ENCODE peak calls at places on chromosomes 6 and 20, in ten cellular contexts. S is A549, B is body of pancreas, V is right cardiac atrium, P is fibroblast of lung, T is astrocyte of the cerebellum, H is left ventricle myocardium inferior, E is choroid plexus epithelial cell, Z is transverse colon, F is osteoblast. W is an unnamed sample.

GRCh38 chr6:31531771-31532643 is 3.2 kb downstream of the MCCD1 start:
- DNase-seq in H (no peak), P (no peak), T (no peak), E (no peak), B (no peak), Z (no peak), F (no peak), S (no peak), V (no peak), W (no peak)

GRCh38 chr6:122780114-122780513 is 598 bp downstream of the FABP7 start:
- DNase-seq in H (no peak), P (no peak), V (no peak), Z (no peak), B (no peak), F (no peak), S (no peak), E (no peak), T (no peak), W (no peak)

GRCh38 chr6:27237089-27237723 is 10.3 kb upstream of the PRSS16 start:
- DNase-seq in T (no peak), P (peak; percentile 43), E (peak; percentile 63), Z (no peak), B (no peak), H (no peak), F (peak; percentile 80), S (no peak), V (no peak), W (peak; percentile 73)

GRCh38 chr6:152318278-152318677 is 318.9 kb downstream of the SYNE1 start:
- DNase-seq in V (no peak), F (no peak), E (peak; percentile 58), S (no peak), B (no peak), H (no peak), P (no peak), T (no peak), Z (no peak), W (peak; percentile 19)

GRCh38 chr6:26743941-26744699 is 84.6 kb upstream of the ZNF322 start:
- DNase-seq in S (peak; percentile 15), Z (no peak), B (no peak), E (no peak), F (peak; percentile 41), H (no peak), T (no peak), P (no peak), V (no peak), W (no peak)

GRCh38 chr6:81752969-81753708 is 658 bp upstream of the TENT5A start:
- DNase-seq in F (peak; percentile 98), Z (peak; percentile 93), H (peak; percentile 96), V (peak; percentile 99), S (peak; percentile 70), T (peak; percentile 44), B (peak; percentile 88), E (peak; percentile 94), P (peak; percentile 88), W (peak; percentile 87)

GRCh38 chr6:38436726-38437465 is 202.8 kb downstream of the BTBD9 start:
- DNase-seq in V (no peak), B (no peak), H (no peak), E (peak; percentile 63), S (no peak), Z (no peak), T (peak; percentile 12), P (peak; percentile 62), F (peak; percentile 32), W (peak; percentile 78)

GRCh38 chr6:163585932-163586437 is 171.5 kb downstream of the QKI start:
- DNase-seq in H (peak; percentile 65), F (no peak), E (peak; percentile 95), Z (no peak), V (no peak), B (no peak), T (peak; percentile 54), P (peak; percentile 92), S (peak; percentile 18), W (peak; percentile 93)

GRCh38 chr20:31652917-31653385 is 15.2 kb downstream of the COX4I2 start:
- DNase-seq in Z (no peak), V (no peak), S (no peak), B (no peak), P (peak; percentile 86), E (peak; percentile 33), F (peak; percentile 76), H (no peak), T (no peak), W (peak; percentile 90)

GRCh38 chr6:11094411-11094851 is 797 bp downstream of the SMIM13 start:
- DNase-seq in S (peak; percentile 21), F (peak; percentile 93), H (peak; percentile 41), Z (peak; percentile 54), T (no peak), E (peak; percentile 60), P (peak; percentile 38), V (no peak), B (peak; percentile 42), W (peak; percentile 49)

DNA sequence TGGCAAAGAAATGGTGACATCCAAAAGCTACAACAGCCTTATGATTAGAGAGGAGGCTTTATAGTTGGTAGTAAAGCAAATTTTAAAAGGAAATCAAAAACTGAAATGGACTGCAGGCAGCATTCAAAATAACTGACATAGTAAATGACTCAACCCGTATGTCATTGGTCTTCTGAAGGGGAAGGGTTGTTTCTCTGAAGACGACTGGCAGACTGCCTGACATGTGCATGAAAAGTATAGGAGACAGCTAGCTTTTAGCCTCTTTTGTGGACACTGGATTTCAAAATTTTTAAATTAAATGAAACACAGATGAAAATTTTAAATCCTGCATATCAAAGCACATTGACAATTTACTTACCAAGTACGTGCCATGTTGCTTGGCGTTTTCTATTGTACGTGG is 90.7 kb downstream of the TRMT6 start:
- DNase-seq in Z (no peak), E (peak; percentile 51), S (no peak), V (no peak), F (no peak), T (no peak), B (no peak), P (peak; percentile 42), H (no peak), W (peak; percentile 71)
- H3K4me3 ChIP-seq in Z (no peak overlapping the region), E (no peak overlapping the region), S (no peak overlapping the region), V (no peak overlapping the region), F (no peak overlapping the region), T (no peak overlapping the region), B (no peak overlapping the region), P (no peak overlapping the region), H (no peak overlapping the region), W (no peak overlapping the region)

DNA sequence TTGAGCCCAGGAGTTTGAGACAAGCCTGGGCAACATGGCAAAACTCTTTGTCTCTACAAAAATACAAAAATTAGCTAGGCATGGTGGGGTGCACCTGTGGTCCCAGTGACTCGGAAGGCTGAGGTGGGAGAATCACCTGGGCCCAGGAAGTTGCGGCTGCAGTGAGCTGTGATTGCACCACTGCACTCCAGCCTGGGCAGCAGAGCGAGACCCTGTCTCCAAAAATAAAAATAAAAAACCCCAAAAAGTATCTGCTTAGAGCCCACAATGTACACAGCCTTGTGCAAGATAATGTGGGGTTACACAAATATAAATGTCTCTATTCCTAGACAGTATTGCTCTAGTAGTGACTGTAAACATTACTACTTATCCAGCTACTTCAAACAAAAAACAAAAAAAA is 5.9 kb downstream of the ESF1 start:
- DNase-seq in Z (no peak), S (no peak), H (no peak), T (no peak), P (no peak), B (no peak), F (no peak), E (no peak), V (no peak), W (no peak)
- H3K4me3 ChIP-seq in Z (no peak overlapping the region), S (no peak overlapping the region), H (no peak overlapping the region), T (no peak overlapping the region), P (no peak overlapping the region), B (no peak overlapping the region), F (no peak overlapping the region), E (no peak overlapping the region), V (no peak overlapping the region), W (no peak overlapping the region)

DNA sequence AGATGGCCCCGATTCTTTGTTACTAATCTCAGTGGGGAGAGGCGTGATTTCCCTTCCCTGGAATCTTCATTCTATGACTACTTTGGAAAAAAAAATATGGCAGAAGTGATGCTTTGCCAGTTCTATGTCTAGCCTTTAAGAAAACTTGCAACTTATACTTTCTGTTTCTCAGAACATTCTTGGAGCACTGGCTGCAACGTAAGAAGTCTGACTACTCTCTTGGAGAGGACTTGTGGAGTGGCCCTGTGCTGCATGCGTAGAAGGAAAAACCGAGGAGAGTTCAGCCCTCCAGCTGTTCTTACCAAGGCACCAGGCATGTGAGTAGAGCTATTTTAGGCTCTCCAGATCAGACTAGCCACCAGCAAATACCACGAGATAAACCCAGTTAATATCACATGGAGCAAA is 77.6 kb upstream of the STXBP5 start:
- DNase-seq in S (no peak), B (no peak), P (no peak), T (no peak), H (no peak), Z (no peak), V (no peak), F (peak; percentile 1), E (peak; percentile 78), W (no peak)
- H3K4me3 ChIP-seq in S (no peak overlapping the region), B (no peak overlapping the region), P (no peak overlapping the region), T (no peak overlapping the region), H (peak overlapping the region; percentile 3), Z (no peak overlapping the region), V (no peak overlapping the region), F (no peak overlapping the region), E (no peak overlapping the region), W (no peak overlapping the region)

GRCh38 chr6:21885101-21885500 is 291.6 kb downstream of the SOX4 start:
- DNase-seq in Z (no peak), F (no peak), T (no peak), E (peak; percentile 27), V (no peak), H (no peak), P (no peak), B (no peak), S (no peak), W (no peak)

GRCh38 chr6:21883929-21884328 is 290.4 kb downstream of the SOX4 start:
- DNase-seq in T (no peak), Z (no peak), B (no peak), F (no peak), E (no peak), V (no peak), P (no peak), H (no peak), S (no peak), W (no peak)

GRCh38 chr6:21887301-21888185 is 294.0 kb downstream of the SOX4 start:
- DNase-seq in F (no peak), B (no peak), V (peak; percentile 68), H (peak; percentile 20), P (peak; percentile 40), T (peak; percentile 46), E (peak; percentile 79), Z (no peak), S (peak; percentile 5), W (peak; percentile 13)

GRCh38 chr6:21885532-21886089 is 292.1 kb downstream of the SOX4 start:
- DNase-seq in P (peak; percentile 91), T (peak; percentile 57), V (peak; percentile 81), E (peak; percentile 83), F (peak; percentile 88), S (peak; percentile 15), H (peak; percentile 48), B (no peak), Z (no peak), W (peak; percentile 88)

DNA sequence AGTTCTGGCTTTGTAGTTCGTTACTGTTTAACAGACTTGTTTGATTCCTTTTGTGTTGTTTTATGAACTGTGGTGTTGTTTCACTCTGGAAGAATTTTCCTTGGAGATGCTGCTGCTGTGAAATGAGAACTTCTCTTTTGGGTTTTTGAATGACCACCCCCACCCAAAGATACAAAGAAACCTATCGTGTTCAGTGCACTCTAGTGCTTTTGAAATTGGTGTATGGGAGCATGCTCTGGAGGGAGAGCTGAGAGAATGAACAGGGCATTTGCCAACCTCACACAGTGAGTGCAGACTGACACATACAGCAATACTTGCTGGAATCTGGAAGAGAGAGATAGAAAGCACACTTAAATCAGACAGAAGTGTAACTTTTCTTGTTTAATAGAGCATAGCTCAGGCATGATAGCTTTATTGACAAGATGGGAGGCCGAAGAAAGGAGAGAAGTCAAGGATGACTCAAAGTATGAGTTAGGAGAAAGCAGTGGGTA is 293.1 kb downstream of the SOX4 start:
- DNase-seq in E (peak; percentile 43), H (no peak), V (no peak), F (no peak), T (no peak), B (no peak), P (peak; percentile 19), Z (no peak), S (peak; percentile 17), W (no peak)
- H3K4me3 ChIP-seq in E (no peak overlapping the region), H (no peak overlapping the region), V (no peak overlapping the region), F (peak overlapping the region; percentile 36), T (no peak overlapping the region), B (no peak overlapping the region), P (no peak overlapping the region), Z (no peak overlapping the region), S (peak overlapping the region; percentile 11), W (no peak overlapping the region)

W was measured in fibroblast of mammary gland.